ENCODE peak calls at places on chromosome 9, in four cellular contexts. One of them, this sample, is unnamed.

GRCh38 chr9:135478858-135479468 is 619 bp upstream of the PPP1R26 start:
- DNase-seq in A549: peak
- DNase-seq in HepG2: peak
- DNase-seq in K562: peak
- DNase-seq in this sample: peak

GRCh38 chr9:138050472-138051330 is 173.1 kb downstream of the CACNA1B start:
- DNase-seq in A549: no peak
- DNase-seq in HepG2: no peak
- DNase-seq in K562: no peak
- DNase-seq in this sample: no peak

GRCh38 chr9:60546406-60546805 is 367.8 kb upstream of the SPATA31A5 start:
- DNase-seq in A549: no peak
- DNase-seq in HepG2: no peak
- DNase-seq in K562: no peak
- DNase-seq in this sample: no peak

GRCh38 chr9:132370592-132370991 is 15.8 kb upstream of the SETX start:
- DNase-seq in A549: no peak
- DNase-seq in HepG2: no peak
- DNase-seq in K562: no peak
- DNase-seq in this sample: no peak

GRCh38 chr9:133426011-133426410 is 3.8 kb downstream of the ADAMTS13 start:
- DNase-seq in A549: no peak
- DNase-seq in HepG2: no peak
- DNase-seq in K562: no peak
- DNase-seq in this sample: no peak

GRCh38 chr9:86721843-86722705 is 225.2 kb downstream of the GAS1 start:
- DNase-seq in A549: no peak
- DNase-seq in HepG2: no peak
- DNase-seq in K562: no peak
- DNase-seq in this sample: no peak

GRCh38 chr9:112556497-112557085 is 70.0 kb downstream of the KIAA1958 start:
- DNase-seq in A549: peak
- DNase-seq in HepG2: no peak
- DNase-seq in K562: no peak
- DNase-seq in this sample: no peak

GRCh38 chr9:17799383-17799782 is 220.5 kb downstream of the SH3GL2 start:
- DNase-seq in A549: no peak
- DNase-seq in HepG2: no peak
- DNase-seq in K562: no peak
- DNase-seq in this sample: no peak

GRCh38 chr9:31136524-31136923 is 1247.9 kb upstream of the ACO1 start:
- DNase-seq in A549: no peak
- DNase-seq in HepG2: no peak
- DNase-seq in K562: no peak
- DNase-seq in this sample: no peak

GRCh38 chr9:91943876-91944470 is 6.1 kb downstream of the ROR2 start:
- DNase-seq in A549: no peak
- DNase-seq in HepG2: no peak
- DNase-seq in K562: no peak
- DNase-seq in this sample: no peak
- TF ChIP-seq HMGXB4 in A549: no peak
- TF ChIP-seq HMGXB4 in HepG2: no peak
- TF ChIP-seq HMGXB4 in K562: no peak
- TF ChIP-seq HMGXB4 in this sample: no peak

GRCh38 chr9:128416014-128416413 is 4.6 kb upstream of the CERCAM start:
- DNase-seq in A549: no peak
- DNase-seq in HepG2: no peak
- DNase-seq in K562: no peak
- DNase-seq in this sample: no peak

GRCh38 chr9:128414461-128414860 is 6.2 kb upstream of the CERCAM start:
- DNase-seq in A549: peak
- DNase-seq in HepG2: peak
- DNase-seq in K562: peak
- DNase-seq in this sample: no peak

GRCh38 chr9:128419061-128419925 is 1.4 kb upstream of the CERCAM start:
- DNase-seq in A549: no peak
- DNase-seq in HepG2: no peak
- DNase-seq in K562: no peak
- DNase-seq in this sample: no peak

GRCh38 chr9:128415222-128415621 is 5.4 kb upstream of the CERCAM start:
- DNase-seq in A549: no peak
- DNase-seq in HepG2: no peak
- DNase-seq in K562: no peak
- DNase-seq in this sample: no peak

GRCh38 chr9:128416432-128417019 is 4.1 kb upstream of the CERCAM start:
- DNase-seq in A549: no peak
- DNase-seq in HepG2: no peak
- DNase-seq in K562: no peak
- DNase-seq in this sample: no peak
- TF ChIP-seq HMGXB4 in A549: no peak
- TF ChIP-seq HMGXB4 in HepG2: no peak
- TF ChIP-seq HMGXB4 in K562: no peak
- TF ChIP-seq HMGXB4 in this sample: no peak

DNA sequence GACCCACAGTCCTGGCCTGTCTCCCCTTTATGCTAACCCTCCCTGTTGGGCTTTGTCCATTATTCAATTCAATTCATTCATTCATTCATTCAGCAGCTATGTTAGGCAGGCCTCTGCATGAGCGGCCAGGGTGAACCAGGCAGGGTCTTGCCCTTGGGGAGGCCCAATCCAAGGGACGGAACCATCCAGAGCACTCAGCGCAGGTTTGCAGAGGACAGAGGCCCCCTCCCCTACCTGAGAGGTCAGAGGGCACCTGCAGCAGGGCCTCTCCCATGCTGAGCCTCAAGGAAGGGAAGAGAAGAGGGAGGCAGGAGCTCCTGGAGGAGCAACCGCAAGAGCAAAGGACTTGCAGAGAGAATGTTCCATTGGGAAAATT is 61.4 kb downstream of the C9orf50 start:
- DNase-seq in A549: no peak
- DNase-seq in HepG2: no peak
- DNase-seq in K562: no peak
- DNase-seq in this sample: no peak
- TF ChIP-seq HMGXB4 in A549: no peak
- TF ChIP-seq HMGXB4 in HepG2: no peak
- TF ChIP-seq HMGXB4 in K562: no peak
- TF ChIP-seq HMGXB4 in this sample: no peak

DNA sequence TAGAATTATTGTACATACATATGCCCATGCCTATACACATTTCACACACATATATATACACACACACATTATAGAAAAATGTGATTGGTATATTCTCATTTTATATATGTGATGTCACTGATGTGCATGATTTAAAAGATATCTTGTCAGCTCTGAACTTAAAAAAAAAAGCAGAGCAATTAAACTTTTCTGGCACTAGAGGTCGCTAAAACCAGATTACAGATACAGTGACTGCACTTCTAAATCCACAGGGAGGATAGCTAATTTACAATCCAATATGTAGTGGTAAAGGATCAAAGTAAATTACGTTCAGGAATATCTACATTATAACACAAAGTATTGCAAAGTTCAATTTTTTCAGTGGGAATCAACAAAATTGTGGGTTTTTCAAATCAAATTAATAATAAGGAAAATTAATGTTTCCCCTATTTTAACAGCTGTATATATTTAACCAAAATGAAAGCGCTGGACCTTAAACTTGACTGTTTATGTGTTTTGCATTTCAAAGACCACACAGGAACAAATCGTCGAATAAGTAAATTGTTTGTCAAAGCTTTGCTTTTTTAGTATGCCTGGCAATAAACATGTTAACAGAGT is 1201.2 kb upstream of the C9orf72 start:
- DNase-seq in A549: peak
- DNase-seq in HepG2: peak
- DNase-seq in K562: no peak
- DNase-seq in this sample: no peak
- TF ChIP-seq HMGXB4 in A549: no peak
- TF ChIP-seq HMGXB4 in HepG2: no peak
- TF ChIP-seq HMGXB4 in K562: no peak
- TF ChIP-seq HMGXB4 in this sample: no peak

GRCh38 chr9:69181908-69182353 is 7.9 kb downstream of the TJP2 start:
- DNase-seq in A549: no peak
- DNase-seq in HepG2: no peak
- DNase-seq in K562: no peak
- DNase-seq in this sample: no peak
- TF ChIP-seq HMGXB4 in A549: no peak
- TF ChIP-seq HMGXB4 in HepG2: no peak
- TF ChIP-seq HMGXB4 in K562: no peak
- TF ChIP-seq HMGXB4 in this sample: no peak

GRCh38 chr9:93060746-93061259 is 2.3 kb downstream of the SUSD3 start:
- DNase-seq in A549: peak
- DNase-seq in HepG2: no peak
- DNase-seq in K562: peak
- DNase-seq in this sample: no peak

GRCh38 chr9:93059960-93060591 is 1.6 kb downstream of the SUSD3 start:
- DNase-seq in A549: no peak
- DNase-seq in HepG2: no peak
- DNase-seq in K562: no peak
- DNase-seq in this sample: no peak

GRCh38 chr9:93061260-93061751 is 2.8 kb downstream of the SUSD3 start:
- DNase-seq in A549: no peak
- DNase-seq in HepG2: no peak
- DNase-seq in K562: no peak
- DNase-seq in this sample: no peak

GRCh38 chr9:93062364-93062763 is 3.9 kb downstream of the SUSD3 start:
- DNase-seq in A549: no peak
- DNase-seq in HepG2: no peak
- DNase-seq in K562: no peak
- DNase-seq in this sample: no peak

DNA sequence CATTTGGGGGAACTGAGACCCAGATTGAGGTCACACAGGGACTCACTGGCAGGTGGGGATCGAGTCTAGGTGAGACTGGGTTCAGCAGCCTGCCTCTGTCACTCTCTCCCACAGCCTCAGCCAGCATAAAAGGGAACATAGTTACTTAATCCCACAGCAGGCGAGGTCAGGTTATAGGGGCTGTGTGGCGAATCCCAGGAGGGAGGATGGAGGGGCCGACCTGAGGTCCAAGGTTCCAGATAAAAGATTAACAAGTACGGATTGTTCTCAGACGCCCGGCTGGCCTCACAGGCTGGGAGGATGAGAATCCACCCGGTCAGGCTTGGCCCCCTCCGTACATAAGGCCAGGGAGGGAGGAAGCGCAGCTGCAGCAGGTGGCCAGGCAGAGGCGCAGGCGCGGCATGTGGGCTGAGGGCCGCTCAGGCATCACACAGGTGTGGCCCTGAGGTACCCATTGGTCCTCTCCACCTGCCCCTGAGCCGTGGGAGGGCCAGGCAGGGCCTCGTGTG is 3.3 kb downstream of the SUSD3 start:
- DNase-seq in A549: peak
- DNase-seq in HepG2: peak
- DNase-seq in K562: no peak
- DNase-seq in this sample: peak
- TF ChIP-seq HMGXB4 in A549: no peak
- TF ChIP-seq HMGXB4 in HepG2: peak
- TF ChIP-seq HMGXB4 in K562: no peak
- TF ChIP-seq HMGXB4 in this sample: no peak

DNA sequence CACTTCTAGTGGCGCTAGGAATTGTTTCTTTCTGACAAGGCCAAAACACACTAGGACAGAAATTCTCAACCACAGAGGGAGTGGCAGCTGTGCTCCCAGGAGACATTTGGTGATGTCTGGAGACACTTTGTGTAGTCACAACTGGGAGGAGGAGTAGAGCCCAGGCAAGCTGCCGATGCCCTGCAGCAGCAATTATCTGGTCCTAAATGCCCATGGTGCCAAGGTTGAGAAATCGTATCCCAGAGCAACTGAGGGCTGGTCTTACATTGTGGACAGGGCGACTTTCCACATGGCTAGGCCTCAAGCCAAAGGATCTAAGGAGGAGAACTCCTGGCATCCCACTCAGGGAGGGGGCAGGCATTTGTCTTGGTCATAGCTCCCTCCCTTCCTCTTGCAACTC is 259.9 kb downstream of the GADD45G start:
- DNase-seq in A549: no peak
- DNase-seq in HepG2: no peak
- DNase-seq in K562: no peak
- DNase-seq in this sample: no peak
- TF ChIP-seq HMGXB4 in A549: no peak
- TF ChIP-seq HMGXB4 in HepG2: no peak
- TF ChIP-seq HMGXB4 in K562: no peak
- TF ChIP-seq HMGXB4 in this sample: no peak

GRCh38 chr9:75201480-75202209 is 113.3 kb downstream of the OSTF1 start:
- DNase-seq in A549: no peak
- DNase-seq in HepG2: no peak
- DNase-seq in K562: no peak
- DNase-seq in this sample: no peak

GRCh38 chr9:75197521-75197920 is 109.2 kb downstream of the OSTF1 start:
- DNase-seq in A549: no peak
- DNase-seq in HepG2: no peak
- DNase-seq in K562: no peak
- DNase-seq in this sample: no peak

GRCh38 chr9:75198436-75198835 is 110.1 kb downstream of the OSTF1 start:
- DNase-seq in A549: no peak
- DNase-seq in HepG2: no peak
- DNase-seq in K562: peak
- DNase-seq in this sample: peak

DNA sequence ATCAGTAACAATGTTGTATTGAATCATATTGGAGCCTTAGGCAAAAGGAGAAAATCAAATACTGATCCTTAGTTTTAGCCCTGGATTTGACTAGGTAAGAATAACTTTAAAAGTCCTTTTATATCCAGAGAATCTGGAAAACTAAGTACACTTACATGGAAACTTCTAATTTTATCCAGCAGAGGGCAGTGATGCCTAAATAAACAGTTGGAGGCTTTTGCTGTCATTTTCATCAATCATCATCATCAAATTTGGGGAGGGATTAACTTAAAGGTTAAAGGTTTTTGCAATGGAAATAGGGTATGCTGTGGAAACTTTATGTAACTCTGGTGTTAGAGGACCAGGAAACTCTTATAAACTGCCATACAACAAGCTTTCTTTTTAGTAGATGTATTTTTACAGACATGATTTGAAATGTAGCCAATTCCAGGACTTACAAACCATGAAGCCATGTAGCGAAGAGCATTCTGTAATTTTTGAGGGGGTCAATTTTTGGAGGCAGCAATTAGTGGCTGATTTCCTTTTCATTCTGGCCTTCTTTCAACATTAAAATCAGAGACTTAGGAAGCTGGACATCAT is 112.7 kb downstream of the OSTF1 start:
- DNase-seq in A549: peak
- DNase-seq in HepG2: peak
- DNase-seq in K562: peak
- DNase-seq in this sample: no peak
- TF ChIP-seq HMGXB4 in A549: no peak
- TF ChIP-seq HMGXB4 in HepG2: no peak
- TF ChIP-seq HMGXB4 in K562: no peak
- TF ChIP-seq HMGXB4 in this sample: no peak

GRCh38 chr9:114464652-114465051 is 40.6 kb downstream of the WHRN start:
- DNase-seq in A549: no peak
- DNase-seq in HepG2: no peak
- DNase-seq in K562: no peak
- DNase-seq in this sample: no peak

GRCh38 chr9:114459464-114459863 is 45.8 kb downstream of the WHRN start:
- DNase-seq in A549: no peak
- DNase-seq in HepG2: no peak
- DNase-seq in K562: no peak
- DNase-seq in this sample: no peak

GRCh38 chr9:114462791-114463190 is 42.5 kb downstream of the WHRN start:
- DNase-seq in A549: no peak
- DNase-seq in HepG2: no peak
- DNase-seq in K562: no peak
- DNase-seq in this sample: no peak

GRCh38 chr9:114460513-114461225 is 44.6 kb downstream of the WHRN start:
- DNase-seq in A549: no peak
- DNase-seq in HepG2: no peak
- DNase-seq in K562: no peak
- DNase-seq in this sample: no peak

GRCh38 chr9:114461468-114461867 is 43.8 kb downstream of the WHRN start:
- DNase-seq in A549: no peak
- DNase-seq in HepG2: no peak
- DNase-seq in K562: no peak
- DNase-seq in this sample: no peak
- TF ChIP-seq HMGXB4 in A549: no peak
- TF ChIP-seq HMGXB4 in HepG2: no peak
- TF ChIP-seq HMGXB4 in K562: no peak
- TF ChIP-seq HMGXB4 in this sample: no peak

This sample was measured in WTC11.